ENCODE peak calls at places on chromosomes 6 and 20, in four cellular contexts. B, Y, L and V are unnamed samples.

GRCh38 chr20:59412896-59413295 is 112.5 kb downstream of the EDN3 start:
- DNase-seq in B (no peak), Y (peak), L (no peak), V (no peak)

GRCh38 chr6:156662025-156662445 is 115.1 kb upstream of the ARID1B start:
- DNase-seq in B (peak), Y (peak), L (no peak), V (peak)

GRCh38 chr6:84967389-84967788 is 203.0 kb upstream of the TBX18 start:
- DNase-seq in B (peak), Y (peak), L (no peak), V (peak)

GRCh38 chr6:37068523-37069270 is 63.2 kb downstream of the FGD2 start:
- DNase-seq in B (no peak), Y (no peak), L (no peak), V (no peak)

GRCh38 chr20:51400051-51400926 is 142.2 kb downstream of the NFATC2 start:
- DNase-seq in B (no peak), Y (no peak), L (peak), V (no peak)

GRCh38 chr20:12555369-12555768 is 453.4 kb upstream of the SPTLC3 start:
- DNase-seq in B (no peak), Y (no peak), L (no peak), V (no peak)

GRCh38 chr6:125942677-125943527 is 13.7 kb upstream of the HINT3 start:
- DNase-seq in B (no peak), Y (no peak), L (no peak), V (peak)

GRCh38 chr6:120871416-120872261 is 462.6 kb downstream of the TBC1D32 start:
- DNase-seq in B (no peak), Y (peak), L (no peak), V (no peak)

GRCh38 chr6:49579649-49580048 is 29.2 kb downstream of the C6orf141 start:
- DNase-seq in B (no peak), Y (no peak), L (no peak), V (no peak)

GRCh38 chr6:19322691-19323470 is 514.3 kb upstream of the ID4 start:
- DNase-seq in B (no peak), Y (no peak), L (no peak), V (no peak)

GRCh38 chr20:14334306-14334930 is 3.0 kb downstream of the FLRT3 start:
- DNase-seq in B (no peak), Y (peak), L (no peak), V (peak)

GRCh38 chr6:9502991-9503761 is 911.7 kb downstream of the TFAP2A start:
- DNase-seq in B (no peak), Y (no peak), L (no peak), V (no peak)

GRCh38 chr6:149454405-149454848 is 30.4 kb downstream of the ZC3H12D start:
- DNase-seq in B (no peak), Y (no peak), L (no peak), V (no peak)

GRCh38 chr20:45117581-45117980 is 2.6 kb upstream of the WFDC5 start:
- DNase-seq in B (no peak), Y (no peak), L (no peak), V (no peak)

GRCh38 chr6:159654483-159655098 is 38.5 kb downstream of the SOD2 start:
- DNase-seq in B (peak), Y (no peak), L (peak), V (peak)

GRCh38 chr6:89079611-89080213 is 839 bp upstream of the PNRC1 start:
- DNase-seq in B (no peak), Y (no peak), L (no peak), V (no peak)
- TF ChIP-seq NR2C2 in B (no peak), Y (no peak), L (no peak), V (no peak)

DNA sequence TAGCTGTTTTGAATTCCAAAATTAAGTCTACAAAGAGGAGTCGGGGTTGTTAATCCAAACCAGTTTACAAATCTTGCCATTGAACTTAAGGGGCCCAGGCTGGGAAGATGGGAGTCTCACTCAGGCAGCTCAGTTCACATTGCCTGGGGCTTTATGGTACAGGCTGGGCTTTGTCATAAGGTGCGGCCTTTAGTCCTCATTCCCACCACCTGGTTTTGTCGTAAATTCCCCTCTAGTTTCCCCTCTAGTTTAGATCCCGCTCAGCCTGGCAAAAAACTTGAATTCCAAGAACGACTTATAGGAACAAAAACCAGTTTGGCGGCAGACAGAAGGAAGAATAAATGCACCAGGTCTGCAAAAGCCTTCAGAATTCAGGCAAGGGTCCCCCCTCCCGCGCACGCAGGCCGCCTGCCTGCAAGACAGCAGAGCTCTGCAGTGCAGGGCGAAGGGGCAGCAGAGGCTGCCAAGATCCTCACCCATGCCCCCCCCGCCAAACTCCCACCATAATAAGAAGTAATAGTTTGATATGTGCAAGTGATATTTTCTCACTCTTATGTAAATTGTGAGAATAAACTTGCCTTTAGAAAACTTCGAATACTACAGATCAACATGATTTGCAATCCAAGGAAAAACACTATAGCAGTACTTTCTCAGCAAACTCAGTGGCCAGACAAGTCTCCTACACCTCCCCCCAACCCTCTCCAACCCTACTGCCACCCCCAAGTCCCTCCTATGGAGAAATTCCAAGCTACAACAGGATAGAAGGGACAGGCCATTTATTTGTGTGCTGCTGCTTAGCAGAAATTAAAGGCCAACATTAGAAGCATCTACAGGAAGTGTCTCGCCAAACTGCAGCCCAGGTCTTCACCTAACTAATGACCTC is 4.0 kb downstream of the BMP7 start:
- DNase-seq in B (no peak), Y (no peak), L (no peak), V (no peak)
- TF ChIP-seq NR2C2 in B (no peak), Y (no peak), L (no peak), V (no peak)

DNA sequence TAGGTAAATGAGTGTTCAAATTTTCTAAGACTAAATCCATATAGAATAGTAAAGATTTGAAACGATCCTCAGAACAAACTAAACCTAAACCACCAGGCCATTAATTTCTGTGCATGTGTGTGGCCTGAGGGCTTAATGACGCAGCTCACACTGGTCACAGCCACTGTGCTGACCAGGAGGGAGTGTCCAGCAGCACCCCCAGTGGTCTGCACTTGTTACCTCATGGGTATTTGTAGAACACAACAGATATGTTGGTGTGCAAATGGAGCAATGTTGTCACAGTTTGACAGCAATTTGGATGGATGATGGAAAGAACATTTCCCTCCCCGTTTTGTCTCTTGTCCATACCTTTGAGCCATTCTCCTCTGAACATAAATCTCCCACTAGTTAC is 122.4 kb upstream of the EXOC2 start:
- DNase-seq in B (peak), Y (peak), L (no peak), V (peak)
- TF ChIP-seq NR2C2 in B (no peak), Y (no peak), L (no peak), V (no peak)

DNA sequence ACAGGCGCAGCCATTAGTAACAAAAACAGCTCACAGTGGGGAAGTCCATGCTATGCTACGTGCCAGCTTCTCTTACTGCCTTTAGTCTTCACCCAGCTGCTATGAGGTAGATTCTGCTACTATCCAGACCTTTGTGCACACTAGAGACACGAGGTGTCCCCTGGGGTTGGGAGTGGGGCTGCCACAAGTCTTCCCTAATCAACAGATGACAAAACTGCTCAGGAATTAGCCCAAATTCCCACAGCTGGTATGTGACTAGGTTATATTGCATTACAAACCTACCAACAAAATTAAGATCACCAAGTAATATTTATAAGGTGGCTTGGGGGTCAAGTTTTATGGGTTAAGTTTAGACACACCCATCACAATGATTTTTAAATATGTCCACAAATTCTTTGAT is 63.3 kb downstream of the PSMB1 start:
- DNase-seq in B (no peak), Y (no peak), L (no peak), V (no peak)
- TF ChIP-seq NR2C2 in B (no peak), Y (no peak), L (no peak), V (no peak)